ENCODE peak calls at places on chromosome 16, in nine cellular contexts. T is amygdala; C is HS-5; H is tibial nerve; I is cardiac fibroblast; A is putamen; R is neural crest cell; E is activated CD4-positive, alpha-beta T cell treated with anti-CD3 and anti-CD28 coated beads for 36 hours; B is stimulated activated CD8-positive, alpha-beta memory T cell treated with anti-CD3 and anti-CD28 coated beads, Interleukin-4, amount 100 ng/mL, for 1 hour. F is an unnamed sample.

GRCh38 chr16:67304006-67304405 is 22.5 kb downstream of the KCTD19 start:
- DNase-seq in E (no peak), A (no peak), R (no peak), T (no peak), I (no peak), C (no peak), H (no peak), B (no peak), F (no peak)

GRCh38 chr16:72109300-72109699 is 15.7 kb downstream of the DHX38 start:
- DNase-seq in B (no peak), H (no peak), C (no peak), A (no peak), T (no peak), E (no peak), I (no peak), R (no peak), F (no peak)

GRCh38 chr16:67356372-67356771 is 29.8 kb downstream of the LRRC36 start:
- DNase-seq in B (no peak), I (no peak), A (peak), T (no peak), R (no peak), E (no peak), H (no peak), C (no peak), F (no peak)

GRCh38 chr16:87369796-87370719 is 13.5 kb downstream of the FBXO31 start:
- DNase-seq in E (no peak), T (no peak), B (no peak), I (no peak), C (no peak), H (no peak), A (no peak), R (no peak), F (no peak)

GRCh38 chr16:82675300-82675699 is 48.5 kb downstream of the CDH13 start:
- DNase-seq in C (no peak), H (no peak), I (no peak), T (no peak), A (no peak), E (no peak), B (no peak), R (no peak), F (peak)

GRCh38 chr16:30767767-30768465 is 5.8 kb downstream of the RNF40 start:
- DNase-seq in C (no peak), H (no peak), R (no peak), T (no peak), A (no peak), B (no peak), E (no peak), I (no peak), F (no peak)

GRCh38 chr16:275041-275621 is 613 bp downstream of the RGS11 start:
- DNase-seq in E (peak), B (no peak), R (no peak), C (no peak), I (no peak), A (peak), H (no peak), T (no peak), F (no peak)

GRCh38 chr16:8130197-8130596 is 460.1 kb downstream of the TMEM114 start:
- DNase-seq in I (no peak), A (no peak), T (no peak), C (no peak), H (no peak), B (no peak), E (no peak), R (no peak), F (no peak)

GRCh38 chr16:1533443-1533951 is at the start of gene TMEM204:
- DNase-seq in H (peak), B (no peak), A (no peak), C (peak), T (no peak), E (peak), I (peak), R (no peak), F (peak)

GRCh38 chr16:17510532-17510931 is 39.8 kb upstream of the XYLT1 start:
- DNase-seq in I (no peak), H (no peak), C (no peak), R (no peak), T (no peak), E (no peak), B (no peak), A (no peak), F (no peak)

GRCh38 chr16:70789231-70789926 is 11.6 kb downstream of the VAC14 start:
- DNase-seq in C (no peak), A (no peak), E (no peak), H (peak), R (no peak), B (no peak), I (peak), T (no peak), F (no peak)

GRCh38 chr16:11224096-11224893 is 31.7 kb downstream of the SOCS1 start:
- DNase-seq in C (no peak), B (peak), A (no peak), E (peak), H (peak), R (no peak), T (no peak), I (no peak), F (no peak)

F was measured in BJ.